ENCODE peak calls at places on chromosome 19, in five cellular contexts. One of them, this sample, is unnamed.

GRCh38 chr19:13881692-13882418 is 4.9 kb downstream of the NANOS3 start:
- DNase-seq in type B pancreatic cell: no peak
- DNase-seq in stimulated activated CD4-positive, alpha-beta T cell treated with anti-CD3 and anti-CD28 coated beads, Interleukin-15, amount 100 ng/mL, for 1 hour: no peak
- DNase-seq in foreskin fibroblast: peak
- DNase-seq in ACHN: no peak
- DNase-seq in this sample: no peak

GRCh38 chr19:17213334-17213733 is 1.8 kb upstream of the USE1 start:
- DNase-seq in foreskin fibroblast: no peak
- DNase-seq in stimulated activated CD4-positive, alpha-beta T cell treated with anti-CD3 and anti-CD28 coated beads, Interleukin-15, amount 100 ng/mL, for 1 hour: no peak
- DNase-seq in ACHN: no peak
- DNase-seq in type B pancreatic cell: no peak
- DNase-seq in this sample: no peak

GRCh38 chr19:47158879-47159509 is 28.4 kb downstream of the SAE1 start:
- DNase-seq in foreskin fibroblast: no peak
- DNase-seq in ACHN: no peak
- DNase-seq in stimulated activated CD4-positive, alpha-beta T cell treated with anti-CD3 and anti-CD28 coated beads, Interleukin-15, amount 100 ng/mL, for 1 hour: no peak
- DNase-seq in type B pancreatic cell: no peak
- DNase-seq in this sample: no peak

GRCh38 chr19:55340144-55340783 is 588 bp downstream of the KMT5C start:
- DNase-seq in type B pancreatic cell: no peak
- DNase-seq in stimulated activated CD4-positive, alpha-beta T cell treated with anti-CD3 and anti-CD28 coated beads, Interleukin-15, amount 100 ng/mL, for 1 hour: no peak
- DNase-seq in foreskin fibroblast: peak
- DNase-seq in ACHN: no peak
- DNase-seq in this sample: no peak

GRCh38 chr19:23817519-23817918 is 58.8 kb upstream of the ZNF681 start:
- DNase-seq in stimulated activated CD4-positive, alpha-beta T cell treated with anti-CD3 and anti-CD28 coated beads, Interleukin-15, amount 100 ng/mL, for 1 hour: no peak
- DNase-seq in foreskin fibroblast: peak
- DNase-seq in ACHN: peak
- DNase-seq in type B pancreatic cell: no peak
- DNase-seq in this sample: no peak

GRCh38 chr19:1622541-1622940 is 17.3 kb upstream of the UQCR11 start:
- DNase-seq in ACHN: no peak
- DNase-seq in type B pancreatic cell: no peak
- DNase-seq in foreskin fibroblast: no peak
- DNase-seq in stimulated activated CD4-positive, alpha-beta T cell treated with anti-CD3 and anti-CD28 coated beads, Interleukin-15, amount 100 ng/mL, for 1 hour: no peak
- DNase-seq in this sample: no peak

GRCh38 chr19:42129399-42130253 is 2.6 kb downstream of the POU2F2 start:
- DNase-seq in foreskin fibroblast: peak
- DNase-seq in type B pancreatic cell: no peak
- DNase-seq in stimulated activated CD4-positive, alpha-beta T cell treated with anti-CD3 and anti-CD28 coated beads, Interleukin-15, amount 100 ng/mL, for 1 hour: no peak
- DNase-seq in ACHN: no peak
- DNase-seq in this sample: no peak

GRCh38 chr19:32318884-32319520 is 26.4 kb upstream of the ZNF507 start:
- DNase-seq in ACHN: peak
- DNase-seq in type B pancreatic cell: no peak
- DNase-seq in stimulated activated CD4-positive, alpha-beta T cell treated with anti-CD3 and anti-CD28 coated beads, Interleukin-15, amount 100 ng/mL, for 1 hour: no peak
- DNase-seq in foreskin fibroblast: no peak
- DNase-seq in this sample: peak

GRCh38 chr19:28715157-28715556 is 497.8 kb downstream of the UQCRFS1 start:
- DNase-seq in stimulated activated CD4-positive, alpha-beta T cell treated with anti-CD3 and anti-CD28 coated beads, Interleukin-15, amount 100 ng/mL, for 1 hour: no peak
- DNase-seq in foreskin fibroblast: no peak
- DNase-seq in type B pancreatic cell: no peak
- DNase-seq in ACHN: no peak
- DNase-seq in this sample: no peak

GRCh38 chr19:8307965-8308866 is at the start of gene CD320:
- DNase-seq in ACHN: peak
- DNase-seq in stimulated activated CD4-positive, alpha-beta T cell treated with anti-CD3 and anti-CD28 coated beads, Interleukin-15, amount 100 ng/mL, for 1 hour: peak
- DNase-seq in foreskin fibroblast: peak
- DNase-seq in type B pancreatic cell: peak
- DNase-seq in this sample: peak

GRCh38 chr19:45251452-45252354 is 632 bp downstream of the MARK4 start:
- DNase-seq in type B pancreatic cell: no peak
- DNase-seq in stimulated activated CD4-positive, alpha-beta T cell treated with anti-CD3 and anti-CD28 coated beads, Interleukin-15, amount 100 ng/mL, for 1 hour: no peak
- DNase-seq in ACHN: no peak
- DNase-seq in foreskin fibroblast: peak
- DNase-seq in this sample: no peak

This sample was measured in osteocyte.